ENCODE peak calls at places on chromosomes 5 and 9, in ten cellular contexts. R is upper lobe of left lung; O is breast epithelium; U is iPS DF 6.9; J is PC-3; I is CD8-positive, alpha-beta memory T cell; D is pancreas; C is heart left ventricle; T is CD8-positive, alpha-beta T cell; Q is colonic mucosa. Z is an unnamed sample.

GRCh38 chr5:131634666-131634995 is 398 bp downstream of the RAPGEF6 start:
- DNase-seq in J (peak; percentile 45), T (no peak), R (peak; percentile 71), O (peak; percentile 57), U (peak; percentile 39), D (peak; percentile 73), I (no peak), C (peak; percentile 53), Q (peak; percentile 68), Z (peak; percentile 75)

GRCh38 chr5:130871346-130872086 is 293.5 kb downstream of the HINT1 start:
- DNase-seq in T (peak; percentile 51), Q (peak; percentile 49), U (peak; percentile 29), I (peak; percentile 36), O (no peak), C (peak; percentile 18), R (no peak), D (no peak), J (peak; percentile 50), Z (no peak)

GRCh38 chr5:157558089-157558595 is 17.4 kb downstream of the ADAM19 start:
- DNase-seq in J (peak; percentile 92), T (no peak), I (no peak), C (no peak), R (no peak), D (no peak), U (no peak), O (no peak), Q (no peak), Z (no peak)

GRCh38 chr9:2418619-2419018 is 203.0 kb upstream of the VLDLR start:
- DNase-seq in C (peak; percentile 27), Q (no peak), J (no peak), I (no peak), D (no peak), T (no peak), O (no peak), U (no peak), R (no peak), Z (no peak)

GRCh38 chr5:172546196-172546595 is 91.9 kb upstream of the SH3PXD2B start:
- DNase-seq in O (no peak), J (no peak), T (no peak), D (no peak), Q (no peak), C (no peak), I (no peak), R (no peak), U (no peak), Z (no peak)

GRCh38 chr9:136886610-136887597 is 588 bp downstream of the TRAF2 start:
- DNase-seq in R (peak; percentile 42), I (no peak), Q (no peak), T (peak; percentile 57), U (no peak), J (no peak), C (no peak), O (no peak), D (peak; percentile 71), Z (peak; percentile 37)

GRCh38 chr5:28896949-28897348 is 1858.6 kb upstream of the CDH9 start:
- DNase-seq in J (peak; percentile 59), O (no peak), U (no peak), D (no peak), C (no peak), Q (no peak), T (no peak), I (no peak), R (no peak), Z (no peak)

GRCh38 chr5:40551706-40552557 is 127.8 kb upstream of the PTGER4 start:
- DNase-seq in D (no peak), T (no peak), C (no peak), I (no peak), U (no peak), J (peak; percentile 98), O (no peak), R (peak; percentile 54), Q (no peak), Z (peak; percentile 89)

GRCh38 chr5:151707566-151707965 is 20.9 kb upstream of the SPARC start:
- DNase-seq in U (no peak), I (no peak), O (no peak), R (no peak), C (peak; percentile 18), Q (no peak), J (no peak), T (no peak), D (no peak), Z (no peak)

GRCh38 chr5:102048940-102049339 is 247.1 kb downstream of the SLCO4C1 start:
- DNase-seq in J (no peak), I (no peak), Q (no peak), T (no peak), R (no peak), C (no peak), O (no peak), D (no peak), U (no peak), Z (no peak)

GRCh38 chr9:69797680-69798079 is 22.9 kb upstream of the CFAP95 start:
- DNase-seq in C (no peak), J (no peak), I (no peak), R (no peak), U (no peak), T (no peak), Q (no peak), O (no peak), D (no peak), Z (no peak)

DNA sequence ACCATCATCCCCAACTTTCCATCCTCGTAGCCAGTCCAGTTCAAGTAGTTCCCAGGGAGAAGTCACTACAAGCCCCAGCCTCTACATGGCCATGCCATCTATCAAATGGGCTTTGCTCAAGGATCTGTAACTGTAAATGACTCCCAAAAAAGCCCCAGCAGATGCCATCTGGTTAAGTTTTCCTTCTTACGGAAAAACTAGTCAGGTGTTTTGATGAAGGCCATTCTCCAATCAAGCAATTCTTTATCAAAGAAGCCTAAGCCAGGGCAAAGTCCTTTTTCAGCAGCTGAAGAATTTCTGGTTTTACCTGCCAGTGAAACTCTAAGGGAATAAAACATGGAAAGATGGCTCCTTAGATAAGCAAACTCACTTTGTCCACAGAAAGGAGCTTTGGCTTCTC is 21.8 kb upstream of the ZNF622 start:
- DNase-seq in T (no peak), I (no peak), O (no peak), D (no peak), C (no peak), J (no peak), Q (no peak), R (no peak), U (no peak), Z (no peak)
- H3K27ac ChIP-seq in T (no peak overlapping the region), I (no peak overlapping the region), O (no peak overlapping the region), D (peak overlapping the region; percentile 44), C (no peak overlapping the region), J (no peak overlapping the region), Q (peak overlapping the region; percentile 60), R (no peak overlapping the region), U (no peak overlapping the region), Z (no peak overlapping the region)

DNA sequence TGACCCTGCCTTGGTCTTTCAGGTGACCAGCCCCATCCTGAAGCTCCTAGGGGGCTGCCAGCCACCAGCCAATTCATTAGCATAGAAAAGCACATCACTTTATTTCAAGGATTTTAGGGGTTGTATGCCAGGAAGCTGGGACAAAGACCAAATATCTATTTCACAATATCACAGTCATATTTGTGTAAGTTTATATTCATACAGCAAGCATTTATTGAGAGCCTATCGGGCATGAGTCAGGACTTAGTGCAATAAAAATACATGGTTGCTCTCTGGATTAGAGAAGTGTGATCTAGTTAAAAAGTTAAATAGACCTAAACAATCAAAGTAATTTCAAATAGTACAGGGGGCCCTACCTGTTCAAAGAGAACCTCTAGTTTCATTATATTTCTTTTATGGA is 113.8 kb downstream of the ERCC6L2 start:
- DNase-seq in D (no peak), C (no peak), R (no peak), U (no peak), Q (no peak), O (no peak), T (no peak), J (peak; percentile 57), I (no peak), Z (no peak)
- H3K9me3 ChIP-seq in D (no peaks in the 10 kb centered on the region), C (no peaks in the 10 kb centered on the region), R (no peaks in the 10 kb centered on the region), U (no peaks in the 10 kb centered on the region), Q (no peaks in the 10 kb centered on the region), O (no peaks in the 10 kb centered on the region), T (no peaks in the 10 kb centered on the region), J (no peaks in the 10 kb centered on the region), I (no peaks in the 10 kb centered on the region), Z (no peaks in the 10 kb centered on the region)

GRCh38 chr5:133932441-133933168 is 35.8 kb downstream of the C5orf15 start:
- DNase-seq in D (no peak), J (no peak), Q (no peak), C (peak; percentile 18), I (no peak), U (no peak), T (no peak), O (no peak), R (no peak), Z (no peak)

GRCh38 chr5:133933670-133934295 is 34.6 kb downstream of the C5orf15 start:
- DNase-seq in I (no peak), Q (no peak), C (no peak), D (no peak), T (no peak), U (no peak), O (no peak), R (no peak), J (no peak), Z (no peak)

GRCh38 chr5:133933169-133933509 is 35.3 kb downstream of the C5orf15 start:
- DNase-seq in J (no peak), I (no peak), R (no peak), O (no peak), T (no peak), D (no peak), C (no peak), Q (no peak), U (no peak), Z (no peak)

GRCh38 chr5:133934822-133935793 is 33.3 kb downstream of the C5orf15 start:
- DNase-seq in J (no peak), D (no peak), C (no peak), R (no peak), I (no peak), O (no peak), Q (no peak), T (no peak), U (no peak), Z (no peak)

DNA sequence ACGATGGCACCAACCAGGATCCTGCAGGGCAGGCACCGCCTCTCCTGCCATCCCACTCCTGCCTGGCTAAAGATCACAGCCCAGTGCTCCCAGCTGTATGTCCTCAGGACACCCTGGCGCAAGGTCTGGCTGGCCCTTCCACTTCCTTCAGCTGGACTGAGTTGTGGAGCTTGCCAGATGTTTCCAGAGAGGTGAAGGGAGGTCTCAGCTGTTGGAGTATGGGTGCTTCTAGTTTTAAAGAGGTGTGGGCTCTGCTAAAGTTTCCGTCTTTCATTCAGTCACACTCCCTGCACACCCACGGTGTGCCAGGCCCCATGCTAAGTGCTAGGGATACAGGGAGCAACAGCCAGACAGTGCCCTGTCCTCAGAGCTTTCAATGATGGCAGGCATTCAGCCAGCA is 34.1 kb downstream of the C5orf15 start:
- DNase-seq in T (no peak), I (no peak), O (no peak), J (no peak), R (no peak), U (no peak), Q (no peak), D (no peak), C (no peak), Z (no peak)
- H3K27ac ChIP-seq in T (no peak overlapping the region), I (no peak overlapping the region), O (no peak overlapping the region), J (no peak overlapping the region), R (no peak overlapping the region), U (no peak overlapping the region), Q (no peak overlapping the region), D (no peak overlapping the region), C (no peak overlapping the region), Z (no peak overlapping the region)

DNA sequence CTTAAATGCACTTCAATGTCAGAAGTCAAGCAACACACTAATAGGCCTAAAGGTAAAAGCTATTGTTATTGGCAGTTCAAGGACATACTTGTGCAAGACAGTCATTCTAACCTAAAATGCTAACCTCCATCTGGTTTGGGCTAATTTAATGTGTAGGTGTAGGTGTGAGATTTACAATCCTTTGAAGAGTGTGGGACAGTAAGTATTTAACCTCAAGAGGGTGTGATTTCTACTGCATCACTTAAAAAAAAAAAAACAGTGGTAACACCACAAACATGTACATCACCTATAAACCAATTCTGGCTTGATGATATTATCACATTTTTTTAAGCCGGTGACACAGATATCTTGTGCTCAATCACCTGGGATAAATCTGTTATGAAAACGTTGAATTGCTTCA is 127.5 kb upstream of the MEF2C start:
- DNase-seq in R (no peak), C (no peak), T (no peak), U (no peak), J (no peak), O (no peak), Q (no peak), D (no peak), I (no peak), Z (no peak)
- H3K9me3 ChIP-seq in R (no peaks in the 10 kb centered on the region), C (no peaks in the 10 kb centered on the region), T (no peaks in the 10 kb centered on the region), U (no peaks in the 10 kb centered on the region), J (no peaks in the 10 kb centered on the region), O (no peaks in the 10 kb centered on the region), Q (no peaks in the 10 kb centered on the region), D (no peaks in the 10 kb centered on the region), I (no peaks in the 10 kb centered on the region), Z (no peaks in the 10 kb centered on the region)